ENCODE peak calls at places on chromosomes 6 and 20, in seven cellular contexts. P, E, D, I, X, K and Y are unnamed samples.

GRCh38 chr6:80338201-80338836 is 231.8 kb downstream of the BCKDHB start:
- DNase-seq in E (peak; percentile 88), D (peak; percentile 47), I (peak; percentile 61), K (peak; percentile 70), P (peak; percentile 53), X (peak; percentile 79), Y (peak; percentile 12)

GRCh38 chr6:116482780-116483179 is 21.6 kb downstream of the CALHM6 start:
- DNase-seq in X (no peak), P (no peak), I (no peak), E (no peak), D (no peak), K (no peak), Y (no peak)

GRCh38 chr20:32201977-32202363 is 5.6 kb downstream of the PLAGL2 start:
- DNase-seq in I (peak; percentile 58), K (no peak), X (no peak), P (peak; percentile 57), E (no peak), D (no peak), Y (no peak)

GRCh38 chr20:17958326-17959256 is 10.0 kb downstream of the SNX5 start:
- DNase-seq in E (no peak), I (peak; percentile 40), K (peak; percentile 55), P (peak; percentile 45), D (no peak), X (peak; percentile 71), Y (peak; percentile 30)

GRCh38 chr6:145532361-145532760 is 203.0 kb downstream of the EPM2A start:
- DNase-seq in X (no peak), E (no peak), I (no peak), D (no peak), P (no peak), K (no peak), Y (no peak)

GRCh38 chr6:7728855-7729590 is 3.1 kb downstream of the BMP6 start:
- DNase-seq in D (no peak), P (no peak), E (no peak), I (peak; percentile 21), K (peak; percentile 54), X (no peak), Y (no peak)

GRCh38 chr6:124927806-124928205 is 34.4 kb upstream of the RNF217 start:
- DNase-seq in D (no peak), I (no peak), X (peak; percentile 38), P (peak; percentile 82), E (no peak), K (no peak), Y (peak; percentile 84)

GRCh38 chr6:31158863-31159855 is 770 bp downstream of the TCF19 start:
- DNase-seq in X (peak; percentile 15), P (peak; percentile 24), D (no peak), I (peak; percentile 23), K (peak; percentile 17), E (peak; percentile 79), Y (no peak)

GRCh38 chr20:51758978-51759544 is 9.1 kb downstream of the ATP9A start:
- DNase-seq in P (peak; percentile 33), X (peak; percentile 37), K (peak; percentile 31), E (no peak), I (peak; percentile 32), D (no peak), Y (peak; percentile 43)

GRCh38 chr20:35695245-35695749 is 3.9 kb downstream of the NFS1 start:
- DNase-seq in P (no peak), K (no peak), D (peak; percentile 3), E (no peak), X (no peak), I (no peak), Y (no peak)

GRCh38 chr6:82569022-82569421 is 205.4 kb downstream of the TPBG start:
- DNase-seq in E (no peak), P (no peak), I (no peak), K (no peak), X (no peak), D (no peak), Y (no peak)

GRCh38 chr6:82045965-82046756 is 201.4 kb downstream of the IBTK start:
- DNase-seq in E (no peak), K (peak; percentile 51), P (peak; percentile 98), D (no peak), I (peak; percentile 54), X (peak; percentile 78), Y (peak; percentile 88)

GRCh38 chr6:101380861-101381630 is 12.5 kb upstream of the GRIK2 start:
- DNase-seq in E (no peak), D (no peak), I (no peak), K (no peak), P (no peak), X (no peak), Y (no peak)

GRCh38 chr6:139965393-139965792 is 590.9 kb upstream of the CITED2 start:
- DNase-seq in E (no peak), P (no peak), D (no peak), K (peak; percentile 72), I (peak; percentile 63), X (peak; percentile 81), Y (no peak)

GRCh38 chr20:1802385-1803215 is 92.6 kb upstream of the SIRPA start:
- DNase-seq in P (peak; percentile 66), K (peak; percentile 79), D (no peak), X (peak; percentile 70), I (peak; percentile 79), E (peak; percentile 95), Y (peak; percentile 51)

GRCh38 chr6:168624540-168624939 is 183.6 kb downstream of the SMOC2 start:
- DNase-seq in P (no peak), X (no peak), K (no peak), D (no peak), I (no peak), E (no peak), Y (no peak)

DNA sequence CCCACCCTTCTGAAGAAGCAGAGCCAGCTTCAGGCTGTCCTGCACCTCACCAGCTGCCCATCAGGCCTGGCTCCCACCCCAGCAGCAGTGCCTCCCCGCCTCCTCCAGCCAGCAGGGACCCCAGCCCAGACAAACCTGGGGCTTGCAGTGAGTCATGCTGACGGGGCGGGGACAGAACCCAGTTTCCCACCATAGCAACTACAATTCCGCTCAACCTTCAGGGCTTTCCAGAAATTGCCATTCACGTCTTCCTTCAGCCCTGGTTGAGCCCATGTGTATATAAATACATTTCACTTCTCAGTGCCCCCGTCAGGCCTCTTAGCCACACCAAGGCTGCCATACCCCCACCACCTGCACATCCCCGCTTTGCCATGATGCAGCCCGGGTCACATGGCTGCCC is 4.4 kb downstream of the SPDEF start:
- DNase-seq in X (no peak), I (no peak), P (no peak), K (no peak), D (no peak), E (no peak), Y (no peak)
- TF ChIP-seq CTCF in X (no peak), I (no peak), P (no peak), K (no peak), D (no peak), E (no peak), Y (no peak)

DNA sequence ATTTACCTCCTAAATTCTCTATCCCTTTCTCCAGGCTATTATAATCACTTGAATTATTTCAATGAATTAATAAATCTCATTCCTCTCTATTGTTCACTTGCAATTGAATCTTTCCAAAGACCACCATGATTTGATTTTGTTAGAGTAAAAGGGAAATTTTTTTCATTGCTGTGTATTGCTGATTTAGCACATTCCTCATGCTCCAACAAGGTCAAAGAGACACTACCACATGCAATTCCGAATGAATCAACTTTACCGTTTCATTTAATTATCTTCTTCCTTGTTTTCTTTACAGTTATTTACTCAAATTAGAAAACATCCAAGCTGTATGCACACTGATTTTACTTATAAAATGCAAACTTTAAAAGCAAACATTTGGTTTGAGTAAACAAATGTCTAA is 999 bp downstream of the KIAA0408 start:
- DNase-seq in P (no peak), D (no peak), I (no peak), K (no peak), X (no peak), E (no peak), Y (no peak)
- H3K4me3 ChIP-seq in P (no peak overlapping the region), D (peak overlapping the region; percentile 38), I (no peak overlapping the region), K (no peak overlapping the region), X (no peak overlapping the region), E (no peak overlapping the region), Y (no peak overlapping the region)

GRCh38 chr6:98590957-98591356 is 243.4 kb upstream of the POU3F2 start:
- DNase-seq in X (no peak), D (no peak), I (no peak), E (no peak), K (no peak), P (no peak), Y (no peak)
- TF ChIP-seq CTCF in X (no peak), D (no peak), I (no peak), E (no peak), K (no peak), P (no peak), Y (no peak)

GRCh38 chr6:110472739-110473138 is 3.7 kb downstream of the SLC22A16 start:
- DNase-seq in I (no peak), E (no peak), K (no peak), D (no peak), X (no peak), P (no peak), Y (no peak)

GRCh38 chr6:110471966-110472365 is 4.4 kb downstream of the SLC22A16 start:
- DNase-seq in X (no peak), K (no peak), E (no peak), D (no peak), P (no peak), I (no peak), Y (no peak)

GRCh38 chr6:110474500-110474899 is 1.9 kb downstream of the SLC22A16 start:
- DNase-seq in I (no peak), E (no peak), D (no peak), K (no peak), X (no peak), P (no peak), Y (no peak)

GRCh38 chr6:110476046-110476849 is at the start of gene SLC22A16:
- DNase-seq in K (peak; percentile 23), D (no peak), I (peak; percentile 29), X (peak; percentile 16), E (peak; percentile 83), P (no peak), Y (no peak)

DNA sequence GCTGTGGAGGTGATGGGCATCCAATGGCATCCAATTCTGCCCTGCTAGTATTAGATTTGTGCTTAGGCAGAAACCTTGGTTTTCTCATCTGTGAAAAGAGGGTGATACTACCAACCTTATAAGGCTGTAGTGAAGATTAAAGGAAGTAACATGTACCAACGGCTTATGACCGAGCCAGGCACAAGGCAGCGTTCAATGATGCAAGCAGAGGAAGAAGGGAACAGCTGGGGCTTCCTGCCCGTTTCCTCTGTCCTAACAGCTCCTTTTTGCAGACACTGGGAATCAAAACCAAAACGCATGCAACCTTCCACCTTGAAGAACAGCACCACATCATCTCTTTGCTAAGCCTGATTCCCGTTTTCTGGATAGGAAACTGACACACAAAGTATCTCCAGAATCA is 1.2 kb downstream of the SLC22A16 start:
- DNase-seq in E (peak; percentile 79), I (peak; percentile 35), D (no peak), P (no peak), X (peak; percentile 12), K (peak; percentile 13), Y (no peak)
- H3K4me3 ChIP-seq in E (no peak overlapping the region), I (no peak overlapping the region), D (peak overlapping the region; percentile 51), P (no peak overlapping the region), X (no peak overlapping the region), K (no peak overlapping the region), Y (no peak overlapping the region)

GRCh38 chr20:25565578-25566157 is 19.7 kb downstream of the NINL start:
- DNase-seq in D (no peak), X (no peak), K (no peak), P (peak; percentile 24), I (peak; percentile 15), E (no peak), Y (no peak)
- TF ChIP-seq CTCF in D (no peak), X (no peak), K (no peak), P (no peak), I (no peak), E (no peak), Y (no peak)

GRCh38 chr6:32254761-32255211 is 30.9 kb upstream of the NOTCH4 start:
- DNase-seq in K (no peak), P (no peak), D (no peak), X (no peak), I (peak; percentile 24), E (no peak), Y (no peak)
- H3K4me3 ChIP-seq in K (peak overlapping the region; percentile 39), P (peak overlapping the region; percentile 52), D (peak overlapping the region; percentile 35), X (peak overlapping the region; percentile 40), I (no peak overlapping the region), E (no peak overlapping the region), Y (peak overlapping the region; percentile 42)